ENCODE peak calls at places on chromosomes 16 and 17, in seven cellular contexts. X is fibroblast of lung; R is left ventricle myocardium inferior; D is uterus; S is adrenal gland; Q is GM23248; A is CD8-positive, alpha-beta memory T cell. B is an unnamed sample.

GRCh38 chr16:77677129-77677528 is 45.2 kb upstream of the NUDT7 start:
- DNase-seq in S (no peak), R (no peak), A (no peak), X (no peak), D (no peak), Q (peak), B (peak)

GRCh38 chr17:38725066-38725465 is 5.1 kb upstream of the CISD3 start:
- DNase-seq in Q (no peak), R (no peak), S (no peak), D (no peak), X (no peak), A (no peak), B (no peak)

GRCh38 chr17:76515291-76515949 is 14.2 kb upstream of the RHBDF2 start:
- DNase-seq in A (peak), X (peak), D (peak), S (no peak), R (peak), Q (peak), B (peak)

GRCh38 chr17:8162997-8163977 is 539 bp upstream of the VAMP2 start:
- DNase-seq in Q (no peak), D (no peak), R (peak), A (no peak), X (no peak), S (peak), B (no peak)

GRCh38 chr16:66205287-66206167 is 161.0 kb upstream of the CDH5 start:
- DNase-seq in D (no peak), A (no peak), Q (peak), S (no peak), X (no peak), R (no peak), B (no peak)

GRCh38 chr16:69485816-69486215 is 61.4 kb downstream of the CYB5B start:
- DNase-seq in S (no peak), Q (no peak), R (no peak), X (no peak), A (no peak), D (no peak), B (no peak)

GRCh38 chr17:69608114-69608513 is 193.6 kb downstream of the MAP2K6 start:
- DNase-seq in D (no peak), R (no peak), X (no peak), S (no peak), A (no peak), Q (peak), B (no peak)

GRCh38 chr17:38533241-38533640 is 72.5 kb downstream of the SRCIN1 start:
- DNase-seq in D (no peak), X (no peak), S (no peak), Q (no peak), A (no peak), R (no peak), B (no peak)

GRCh38 chr17:82392209-82392920 is 20.8 kb downstream of the UTS2R start:
- DNase-seq in S (no peak), D (no peak), A (no peak), R (no peak), Q (no peak), X (no peak), B (no peak)

GRCh38 chr16:4892356-4893102 is 44.4 kb downstream of the PPL start:
- DNase-seq in X (peak), A (no peak), Q (no peak), S (no peak), D (peak), R (peak), B (peak)

GRCh38 chr16:2970563-2970962 is 1.4 kb downstream of the PAQR4 start:
- DNase-seq in Q (no peak), X (no peak), R (no peak), S (no peak), D (no peak), A (no peak), B (no peak)
- H3K4me3 ChIP-seq in Q (peak), X (no peak), R (peak), S (no peak), D (no peak), A (peak), B (peak)

GRCh38 chr16:86297391-86297790 is 212.9 kb upstream of the FOXF1 start:
- DNase-seq in D (no peak), R (no peak), Q (peak), A (no peak), X (peak), S (no peak), B (peak)

GRCh38 chr16:86296263-86296662 is 214.1 kb upstream of the FOXF1 start:
- DNase-seq in R (no peak), X (no peak), A (no peak), S (no peak), Q (no peak), D (no peak), B (no peak)

GRCh38 chr16:86300746-86301480 is 209.4 kb upstream of the FOXF1 start:
- DNase-seq in Q (peak), R (no peak), S (no peak), D (no peak), X (peak), A (no peak), B (peak)

GRCh38 chr16:86299882-86300490 is 210.3 kb upstream of the FOXF1 start:
- DNase-seq in S (no peak), R (no peak), D (no peak), X (no peak), A (no peak), Q (no peak), B (no peak)

DNA sequence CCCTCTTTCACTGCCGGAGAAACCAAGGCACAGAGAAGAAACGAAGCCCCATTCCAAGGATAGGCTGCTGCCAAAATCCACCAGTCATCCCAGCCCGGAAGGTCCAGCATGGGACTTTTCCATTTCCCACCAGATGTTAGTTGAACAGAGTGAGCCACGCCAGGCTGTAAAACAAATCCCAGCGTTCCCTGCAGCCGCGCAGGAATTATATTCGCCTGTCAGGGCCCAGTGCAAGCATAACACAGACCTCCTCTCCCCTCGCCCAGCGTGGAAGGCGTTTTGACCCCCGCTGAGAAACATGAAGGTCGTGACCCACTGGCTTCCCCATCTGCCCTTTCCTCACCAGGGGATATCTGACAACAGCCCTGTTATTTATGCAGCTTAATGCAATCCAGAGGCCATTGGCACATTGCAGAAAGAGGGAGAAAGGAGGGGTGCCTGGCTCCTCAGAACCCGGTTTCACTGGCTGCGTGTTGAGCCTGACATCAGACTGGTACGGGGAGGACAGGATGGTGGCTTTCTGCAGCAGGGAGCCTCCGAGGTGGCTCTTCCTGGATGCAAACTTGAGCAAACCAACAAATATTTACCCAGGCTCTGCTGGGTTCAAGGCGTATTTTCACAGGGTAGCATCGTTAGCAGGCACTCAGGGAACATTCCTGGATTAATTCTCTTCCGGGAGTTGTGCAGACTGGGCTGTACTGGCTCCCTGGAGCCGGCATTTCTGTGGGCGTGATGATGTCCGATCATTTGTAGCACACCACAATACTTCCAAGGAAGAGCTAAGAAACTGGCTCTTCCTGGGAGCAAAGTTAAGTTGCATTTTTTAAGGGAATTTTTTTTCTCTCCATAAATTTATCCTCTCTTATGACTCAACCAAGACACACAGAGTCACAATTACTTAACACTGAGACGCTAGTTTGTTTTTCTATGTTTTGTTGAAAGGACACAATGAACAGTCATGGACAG is 211.9 kb upstream of the FOXF1 start:
- DNase-seq in X (peak), D (peak), S (no peak), R (no peak), Q (peak), A (no peak), B (peak)
- H3K4me3 ChIP-seq in X (no peak), D (no peak), S (no peak), R (peak), Q (peak), A (no peak), B (peak)

DNA sequence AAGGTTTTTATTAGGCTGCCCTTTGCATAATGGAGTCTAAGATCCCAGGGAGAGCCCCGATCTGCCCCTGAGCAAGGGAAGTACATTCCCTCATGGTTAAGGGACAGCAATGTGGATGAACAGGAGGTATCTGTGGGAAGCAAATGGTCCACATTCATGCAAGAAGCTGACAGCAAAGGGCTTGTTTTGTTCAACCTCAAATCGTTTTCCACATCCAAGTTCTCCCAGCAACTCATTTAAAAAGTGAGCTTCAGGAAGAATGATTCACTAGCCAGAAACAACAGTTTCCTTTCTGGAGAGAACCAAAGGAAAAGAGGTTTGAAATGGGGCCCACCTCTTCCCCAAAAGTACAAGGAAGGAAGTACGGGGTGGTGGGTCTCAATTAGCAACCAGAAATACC is 9.4 kb downstream of the HSPB9 start:
- DNase-seq in S (no peak), Q (peak), X (peak), A (no peak), D (no peak), R (no peak), B (peak)
- H3K4me3 ChIP-seq in S (no peak), Q (no peak), X (no peak), A (no peak), D (no peak), R (peak), B (no peak)

GRCh38 chr17:77571141-77571540 is 387.4 kb upstream of the TNRC6C start:
- DNase-seq in D (no peak), A (no peak), Q (no peak), X (no peak), S (no peak), R (no peak), B (no peak)
- H3K4me3 ChIP-seq in D (no peak), A (no peak), Q (no peak), X (peak), S (no peak), R (peak), B (no peak)

DNA sequence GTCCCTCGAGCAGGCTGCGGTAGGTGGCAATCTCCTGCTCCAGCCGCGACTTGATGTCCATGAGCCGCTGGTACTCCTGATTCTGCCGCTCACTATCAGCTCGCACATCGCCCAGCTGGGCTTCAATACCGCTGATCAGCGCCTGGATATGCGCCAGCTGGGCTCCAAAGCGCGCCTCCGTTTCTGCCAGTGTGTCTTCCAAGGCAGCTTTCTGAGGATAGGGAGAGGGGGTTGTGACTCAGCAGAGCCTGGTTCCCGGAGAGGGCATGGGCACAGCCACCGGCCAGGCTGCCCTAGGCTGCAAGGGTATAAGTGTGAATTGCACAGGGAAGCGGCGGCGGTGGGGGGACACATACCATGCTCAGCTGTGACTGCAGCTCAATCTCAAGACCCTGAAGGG is 4.3 kb downstream of the KRT19 start:
- DNase-seq in D (no peak), X (no peak), R (no peak), A (no peak), Q (no peak), S (no peak), B (no peak)
- H3K4me3 ChIP-seq in D (no peak), X (no peak), R (no peak), A (no peak), Q (no peak), S (no peak), B (no peak)

GRCh38 chr16:2024026-2024425 is 2.7 kb upstream of the NHERF2 start:
- DNase-seq in D (no peak), R (peak), S (no peak), X (no peak), Q (no peak), A (no peak), B (no peak)

GRCh38 chr16:2027024-2028010 is 615 bp downstream of the NHERF2 start:
- DNase-seq in A (peak), Q (peak), R (no peak), S (no peak), X (peak), D (no peak), B (peak)

GRCh38 chr16:2026461-2027023 is at the start of gene NHERF2:
- DNase-seq in D (peak), R (peak), A (peak), Q (peak), S (no peak), X (no peak), B (no peak)

GRCh38 chr16:2025251-2025650 is 1.5 kb upstream of the NHERF2 start:
- DNase-seq in D (no peak), S (no peak), A (no peak), R (peak), X (no peak), Q (no peak), B (no peak)

GRCh38 chr16:2025878-2026460 is 733 bp upstream of the NHERF2 start:
- DNase-seq in A (no peak), D (no peak), S (no peak), R (no peak), Q (no peak), X (no peak), B (no peak)
- H3K4me3 ChIP-seq in A (no peak), D (peak), S (no peak), R (peak), Q (no peak), X (peak), B (peak)

GRCh38 chr17:41919165-41919817 is 540 bp upstream of the ACLY start:
- DNase-seq in D (no peak), R (no peak), S (no peak), Q (no peak), X (no peak), A (no peak), B (no peak)

GRCh38 chr17:41915566-41915965 is 3.2 kb downstream of the ACLY start:
- DNase-seq in S (no peak), Q (no peak), R (no peak), A (no peak), X (no peak), D (no peak), B (no peak)

GRCh38 chr17:41918392-41919164 is at the start of gene ACLY:
- DNase-seq in A (peak), X (peak), S (peak), D (peak), R (peak), Q (peak), B (peak)

GRCh38 chr17:41917957-41918391 is 777 bp downstream of the ACLY start:
- DNase-seq in D (peak), Q (peak), A (peak), R (peak), S (peak), X (peak), B (no peak)

GRCh38 chr17:41917192-41917591 is 1.6 kb downstream of the ACLY start:
- DNase-seq in R (no peak), Q (peak), D (no peak), X (peak), A (no peak), S (no peak), B (peak)
- H3K4me3 ChIP-seq in R (peak), Q (peak), D (peak), X (peak), A (no peak), S (no peak), B (peak)

B was measured in AG10803.